ENCODE peak calls at places on chromosomes 13 and 19, in six cellular contexts. I, Y, G, V, O and N are unnamed samples.

GRCh38 chr13:30681489-30682242 is 53.7 kb upstream of the ALOX5AP start:
- DNase-seq in Y (no peak), I (no peak), V (no peak), G (no peak), O (no peak), N (no peak)

GRCh38 chr19:32041681-32042292 is 303.6 kb upstream of the ZNF507 start:
- DNase-seq in G (peak), Y (no peak), I (peak), V (peak), O (peak), N (no peak)

GRCh38 chr13:106802917-106803316 is 235.0 kb upstream of the ARGLU1 start:
- DNase-seq in I (no peak), V (no peak), O (no peak), G (no peak), Y (no peak), N (no peak)

GRCh38 chr13:44810067-44810840 is 179.0 kb downstream of the NUFIP1 start:
- DNase-seq in Y (no peak), G (no peak), O (no peak), I (peak), V (no peak), N (no peak)

GRCh38 chr19:12720851-12721655 is 2.7 kb downstream of the TNPO2 start:
- DNase-seq in O (no peak), I (peak), V (no peak), Y (no peak), G (no peak), N (no peak)

GRCh38 chr19:18541992-18542935 is 1.1 kb downstream of the FKBP8 start:
- DNase-seq in G (no peak), Y (no peak), V (no peak), I (no peak), O (no peak), N (no peak)

GRCh38 chr13:110799246-110800236 is 86.0 kb downstream of the ING1 start:
- DNase-seq in Y (no peak), G (no peak), V (no peak), O (no peak), I (peak), N (no peak)

GRCh38 chr19:47414469-47414868 is 4.9 kb downstream of the MEIS3 start:
- DNase-seq in V (no peak), Y (no peak), G (no peak), I (no peak), O (no peak), N (no peak)

GRCh38 chr13:79491715-79492114 is 10.8 kb downstream of the NDFIP2 start:
- DNase-seq in Y (no peak), V (no peak), I (no peak), O (no peak), G (no peak), N (no peak)

GRCh38 chr13:47598340-47598911 is 402.6 kb downstream of the SUCLA2 start:
- DNase-seq in I (no peak), G (no peak), O (no peak), V (no peak), Y (no peak), N (no peak)

GRCh38 chr13:48146122-48146521 is 51.2 kb upstream of the MED4 start:
- DNase-seq in I (no peak), O (no peak), V (no peak), G (no peak), Y (no peak), N (no peak)

GRCh38 chr13:112740502-112741131 is 50.8 kb downstream of the ATP11A start:
- DNase-seq in V (no peak), O (no peak), I (peak), Y (no peak), G (peak), N (no peak)

GRCh38 chr19:28669804-28670203 is 543.1 kb downstream of the UQCRFS1 start:
- DNase-seq in V (no peak), G (no peak), O (no peak), Y (no peak), I (no peak), N (no peak)

GRCh38 chr13:36599641-36600040 is 74.2 kb upstream of the SERTM1 start:
- DNase-seq in V (no peak), I (no peak), Y (no peak), O (no peak), G (no peak), N (no peak)

GRCh38 chr13:49060698-49061387 is 85.1 kb downstream of the FNDC3A start:
- DNase-seq in O (no peak), V (no peak), I (no peak), Y (no peak), G (no peak), N (no peak)

GRCh38 chr19:33438016-33438671 is 64.6 kb downstream of the CEBPG start:
- DNase-seq in O (no peak), G (peak), V (no peak), Y (no peak), I (no peak), N (no peak)

GRCh38 chr13:69274231-69274630 is 833.4 kb upstream of the ATXN8OS start:
- DNase-seq in V (no peak), I (no peak), O (no peak), Y (no peak), G (no peak), N (no peak)

GRCh38 chr13:23140492-23140891 is 40.3 kb upstream of the SGCG start:
- DNase-seq in Y (no peak), I (no peak), G (no peak), V (no peak), O (no peak), N (no peak)

GRCh38 chr13:31864307-31864706 is 125.0 kb downstream of the RXFP2 start:
- DNase-seq in O (no peak), G (no peak), Y (no peak), V (no peak), I (no peak), N (no peak)

GRCh38 chr13:113735750-113736149 is 23.3 kb upstream of the TMEM255B start:
- DNase-seq in V (no peak), O (no peak), G (no peak), Y (no peak), I (no peak), N (no peak)

GRCh38 chr13:109336730-109337129 is 449.7 kb downstream of the IRS2 start:
- DNase-seq in I (no peak), Y (no peak), V (no peak), G (no peak), O (no peak), N (no peak)

GRCh38 chr19:7214329-7215089 is 79.7 kb downstream of the INSR start:
- DNase-seq in G (no peak), Y (no peak), V (no peak), I (no peak), O (no peak), N (no peak)

GRCh38 chr13:66558511-66558910 is 671.6 kb downstream of the PCDH9 start:
- DNase-seq in G (no peak), V (no peak), I (no peak), Y (no peak), O (no peak), N (no peak)

GRCh38 chr13:80340643-80341097 is 256 bp downstream of the SPRY2 start:
- DNase-seq in G (no peak), V (no peak), I (no peak), O (no peak), Y (no peak), N (no peak)

GRCh38 chr13:46475586-46475991 is 77.4 kb upstream of the LRCH1 start:
- DNase-seq in I (no peak), V (no peak), Y (no peak), O (no peak), G (no peak), N (no peak)

GRCh38 chr13:28346136-28346535 is 148.8 kb downstream of the FLT1 start:
- DNase-seq in G (no peak), I (no peak), Y (no peak), O (no peak), V (no peak), N (no peak)

GRCh38 chr13:76955236-76955635 is 6.9 kb downstream of the ACOD1 start:
- DNase-seq in I (no peak), G (no peak), Y (no peak), O (no peak), V (no peak), N (no peak)

GRCh38 chr19:31538879-31539278 is 189.6 kb upstream of the TSHZ3 start:
- DNase-seq in V (no peak), Y (no peak), O (no peak), I (no peak), G (no peak), N (no peak)

GRCh38 chr13:86960876-86961275 is 710.3 kb upstream of the SLITRK5 start:
- DNase-seq in G (no peak), V (no peak), I (no peak), Y (no peak), O (no peak), N (no peak)

GRCh38 chr19:43784981-43785808 is 4.4 kb upstream of the KCNN4 start:
- DNase-seq in I (peak), G (peak), Y (no peak), O (peak), V (peak), N (peak)

GRCh38 chr13:108272333-108272732 is 2.8 kb downstream of the TNFSF13B start:
- DNase-seq in Y (no peak), O (no peak), G (no peak), V (no peak), I (no peak), N (no peak)

GRCh38 chr13:41590643-41591042 is 133.3 kb downstream of the RGCC start:
- DNase-seq in I (no peak), O (no peak), Y (no peak), V (no peak), G (no peak), N (no peak)

GRCh38 chr13:102567857-102568256 is 28.9 kb upstream of the TPP2 start:
- DNase-seq in I (no peak), G (no peak), Y (no peak), O (no peak), V (no peak), N (no peak)

GRCh38 chr19:2275588-2276428 is 6.2 kb downstream of the PEAK3 start:
- DNase-seq in O (peak), V (no peak), I (peak), G (no peak), Y (no peak), N (no peak)

GRCh38 chr13:23868521-23868920 is 20.7 kb downstream of the MIPEP start:
- DNase-seq in G (no peak), V (no peak), Y (no peak), O (no peak), I (no peak), N (no peak)

GRCh38 chr19:19563348-19563848 is 25.3 kb downstream of the CILP2 start:
- DNase-seq in O (no peak), G (no peak), I (no peak), Y (no peak), V (no peak), N (no peak)